ENCODE peak calls at places on chromosomes 5 and 9, in eight cellular contexts. J is B cell, O is cardiac fibroblast, U is PC-9, Q is astrocyte of the spinal cord, G is MCF 10A, F is HFFc6, N is AG10803. S is an unnamed sample.
A peak's percentile ranks its signal among the peaks of the same experiment; 100 is the strongest.

GRCh38 chr5:173498286-173498685 is 118.2 kb downstream of the BOD1 start:
- DNase-seq in J (no peak), G (no peak), F (peak; percentile 25), Q (peak; percentile 67), N (peak; percentile 98), U (peak; percentile 38), O (peak; percentile 50), S (no peak)

GRCh38 chr5:89105171-89105695 is 222.2 kb upstream of the MEF2C start:
- DNase-seq in N (peak; percentile 28), F (no peak), G (no peak), J (no peak), Q (peak; percentile 22), U (no peak), O (no peak), S (no peak)

GRCh38 chr9:111838439-111838838 is 43.7 kb upstream of the SHOC1 start:
- DNase-seq in O (no peak), G (no peak), U (no peak), Q (no peak), N (no peak), F (no peak), J (no peak), S (no peak)

GRCh38 chr5:6820851-6821479 is 107.7 kb downstream of the TENT4A start:
- DNase-seq in U (peak; percentile 43), O (peak; percentile 32), J (no peak), F (no peak), Q (peak; percentile 6), G (peak; percentile 33), N (no peak), S (peak; percentile 68)

GRCh38 chr5:55226934-55227737 is at the start of gene MCIDAS:
- DNase-seq in Q (no peak), O (peak; percentile 35), N (peak; percentile 13), G (peak; percentile 81), U (peak; percentile 66), F (no peak), J (peak; percentile 83), S (peak; percentile 88)

GRCh38 chr9:99822096-99822595 is 461 bp downstream of the NR4A3 start:
- DNase-seq in N (peak; percentile 45), Q (no peak), U (no peak), O (peak; percentile 44), G (peak; percentile 21), J (no peak), F (no peak), S (no peak)

GRCh38 chr9:107890921-107891465 is 401.4 kb upstream of the KLF4 start:
- DNase-seq in O (peak; percentile 39), J (no peak), G (no peak), Q (no peak), N (no peak), F (no peak), U (no peak), S (no peak)

GRCh38 chr5:67957374-67957773 is 258.2 kb upstream of the PIK3R1 start:
- DNase-seq in J (no peak), N (no peak), G (no peak), F (no peak), U (no peak), O (no peak), Q (no peak), S (no peak)

GRCh38 chr9:93196095-93197055 is 12.4 kb downstream of the WNK2 start:
- DNase-seq in F (no peak), O (no peak), G (no peak), U (no peak), J (no peak), Q (no peak), N (no peak), S (no peak)

GRCh38 chr5:79263-79662 is 12.7 kb upstream of the PLEKHG4B start:
- DNase-seq in O (no peak), N (no peak), J (no peak), F (no peak), U (no peak), Q (no peak), G (no peak), S (no peak)

GRCh38 chr5:180127682-180128670 is 56.4 kb upstream of the RNF130 start:
- DNase-seq in U (no peak), F (no peak), O (no peak), Q (no peak), G (no peak), J (peak; percentile 24), N (no peak), S (peak; percentile 10)

GRCh38 chr9:116355153-116355827 is 201.7 kb downstream of the PAPPA start:
- DNase-seq in O (peak; percentile 48), F (no peak), U (no peak), G (no peak), Q (peak; percentile 50), J (no peak), N (no peak), S (no peak)

DNA sequence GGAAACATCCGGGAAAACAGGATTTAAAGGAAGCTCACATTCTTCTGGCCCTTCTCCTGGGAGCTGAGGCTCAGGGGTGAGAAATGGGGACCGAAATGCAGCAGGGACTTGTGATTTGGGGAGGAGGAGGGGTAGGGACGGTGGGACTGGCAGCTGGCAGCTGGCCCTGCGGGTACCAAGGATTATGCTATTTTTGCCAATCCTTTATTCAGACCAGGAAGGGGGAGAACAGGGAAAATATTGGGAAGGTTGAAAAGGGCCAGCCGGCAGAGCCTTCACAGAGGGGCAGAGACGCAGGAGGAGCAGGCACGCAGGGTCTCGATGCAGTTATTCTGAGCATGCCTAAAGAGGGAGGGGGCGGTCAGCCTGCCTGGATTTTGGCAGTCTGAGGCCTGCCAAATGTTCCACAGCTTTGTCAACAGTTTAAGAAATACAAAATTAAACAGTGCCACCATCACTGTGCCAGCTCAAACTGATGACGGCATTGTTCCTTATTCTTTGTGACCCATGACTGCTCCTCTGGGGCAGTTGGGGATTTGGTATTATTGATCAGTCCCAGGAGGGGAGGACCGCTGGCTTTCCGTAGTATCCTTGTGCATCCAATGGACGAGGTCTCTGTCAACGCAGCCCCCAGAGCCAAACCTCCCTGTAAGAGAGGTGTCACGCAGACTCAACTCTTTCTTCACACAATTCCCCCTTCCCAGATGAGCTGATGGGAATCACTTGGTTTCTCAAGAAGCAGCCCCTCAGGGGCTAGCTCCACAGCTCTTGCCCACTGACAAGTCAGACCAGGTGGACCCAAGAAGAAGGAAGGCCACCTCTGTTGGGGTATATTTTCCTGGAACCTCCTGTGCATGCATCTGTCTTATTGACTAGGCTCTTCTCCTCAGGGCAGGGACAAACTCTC is 553.3 kb downstream of the BNC2 start:
- DNase-seq in N (no peak), F (no peak), J (no peak), Q (no peak), U (no peak), G (no peak), O (no peak), S (no peak)
- TF ChIP-seq CTCF in N (no peak), F (no peak), J (no peak), Q (no peak), U (no peak), G (no peak), O (no peak), S (no peak)

GRCh38 chr5:56852228-56853000 is 37.1 kb downstream of the MAP3K1 start:
- DNase-seq in Q (peak; percentile 54), N (peak; percentile 20), J (no peak), G (no peak), F (peak; percentile 4), O (peak; percentile 61), U (no peak), S (no peak)

GRCh38 chr5:56853710-56854109 is 38.4 kb downstream of the MAP3K1 start:
- DNase-seq in N (no peak), J (peak; percentile 4), O (no peak), F (no peak), U (no peak), Q (no peak), G (no peak), S (no peak)

GRCh38 chr5:56854920-56855319 is 39.6 kb downstream of the MAP3K1 start:
- DNase-seq in N (no peak), O (no peak), U (no peak), F (no peak), Q (no peak), J (no peak), G (no peak), S (no peak)

GRCh38 chr5:56858777-56859442 is 43.6 kb downstream of the MAP3K1 start:
- DNase-seq in N (no peak), O (no peak), U (no peak), G (no peak), Q (no peak), F (no peak), J (no peak), S (no peak)

GRCh38 chr5:56856779-56857178 is 41.4 kb downstream of the MAP3K1 start:
- DNase-seq in U (no peak), G (no peak), F (no peak), Q (no peak), J (no peak), O (no peak), N (no peak), S (no peak)
- TF ChIP-seq CTCF in U (peak; percentile 20), G (no peak), F (no peak), Q (no peak), J (no peak), O (no peak), N (no peak), S (no peak)

GRCh38 chr5:132800545-132800944 is 12.6 kb upstream of the SOWAHA start:
- DNase-seq in U (no peak), J (no peak), O (no peak), F (no peak), G (no peak), Q (no peak), N (no peak), S (no peak)

GRCh38 chr5:132797651-132798050 is 15.5 kb upstream of the SOWAHA start:
- DNase-seq in G (no peak), N (peak; percentile 68), U (no peak), F (no peak), J (no peak), Q (no peak), O (no peak), S (no peak)

GRCh38 chr5:132799392-132799791 is 13.7 kb upstream of the SOWAHA start:
- DNase-seq in J (no peak), O (no peak), U (no peak), G (no peak), Q (no peak), F (no peak), N (no peak), S (no peak)

GRCh38 chr5:132807163-132807838 is 5.8 kb upstream of the SOWAHA start:
- DNase-seq in U (no peak), J (no peak), Q (no peak), N (no peak), G (no peak), O (no peak), F (no peak), S (no peak)

GRCh38 chr5:132802044-132802684 is 10.9 kb upstream of the SOWAHA start:
- DNase-seq in J (no peak), Q (no peak), O (no peak), N (no peak), G (no peak), U (no peak), F (no peak), S (no peak)
- TF ChIP-seq CTCF in J (no peak), Q (no peak), O (no peak), N (peak; percentile 10), G (no peak), U (no peak), F (no peak), S (no peak)

GRCh38 chr9:72203205-72203803 is 54.1 kb downstream of the GDA start:
- DNase-seq in U (peak; percentile 15), Q (peak; percentile 10), J (no peak), O (peak; percentile 40), N (peak; percentile 23), G (peak; percentile 73), F (peak; percentile 38), S (peak; percentile 39)
- TF ChIP-seq CTCF in U (peak; percentile 65), Q (peak; percentile 66), J (peak; percentile 13), O (peak; percentile 45), N (peak; percentile 66), G (peak; percentile 58), F (peak; percentile 76), S (peak; percentile 66)

GRCh38 chr5:141338538-141339306 is at the start of gene PCDHGA2:
- DNase-seq in U (peak; percentile 19), G (peak; percentile 34), Q (peak; percentile 67), O (peak; percentile 73), J (no peak), F (peak; percentile 17), N (peak; percentile 64), S (no peak)
- TF ChIP-seq CTCF in U (peak; percentile 58), G (peak; percentile 30), Q (peak; percentile 56), O (peak; percentile 49), J (no peak), F (peak; percentile 72), N (peak; percentile 66), S (peak; percentile 51)

S was measured in GM13977.